ENCODE peak calls at places on chromosomes 16 and 17, in five cellular contexts. K is sigmoid colon, S is suprapubic skin, P is stomach, F is HCT116. C is an unnamed sample.

GRCh38 chr16:68088130-68088972 is 3.2 kb downstream of the NFATC3 start:
- DNase-seq in P (no peak), F (no peak), K (no peak), S (no peak), C (no peak)

GRCh38 chr17:77909236-77909635 is 49.3 kb upstream of the TNRC6C start:
- DNase-seq in K (peak), F (no peak), S (no peak), P (no peak), C (no peak)

GRCh38 chr16:4293822-4294457 is 21.1 kb upstream of the TFAP4 start:
- DNase-seq in P (peak), S (no peak), K (peak), F (no peak), C (no peak)

GRCh38 chr17:66889480-66890230 is 54.7 kb downstream of the CACNG5 start:
- DNase-seq in F (no peak), P (no peak), K (no peak), S (no peak), C (no peak)

GRCh38 chr16:912322-912683 is 58.5 kb downstream of the LMF1 start:
- DNase-seq in F (no peak), P (no peak), K (no peak), S (no peak), C (no peak)

GRCh38 chr17:3663102-3664011 is 5.0 kb downstream of the TAX1BP3 start:
- DNase-seq in P (no peak), S (no peak), K (no peak), F (no peak), C (no peak)

GRCh38 chr17:82003411-82004381 is 19.0 kb downstream of the CENPX start:
- DNase-seq in K (peak), F (peak), S (no peak), P (no peak), C (no peak)

GRCh38 chr17:61926831-61927210 is 961 bp downstream of the INTS2 start:
- DNase-seq in K (no peak), S (no peak), F (no peak), P (no peak), C (no peak)

GRCh38 chr16:11474617-11475291 is 112.0 kb downstream of the LITAF start:
- DNase-seq in F (no peak), S (no peak), K (no peak), P (peak), C (no peak)

GRCh38 chr17:46964315-46965265 is 14.5 kb downstream of the RPRML start:
- DNase-seq in P (no peak), S (no peak), K (peak), F (no peak), C (no peak)

GRCh38 chr17:57989011-57989345 is 924 bp upstream of the VEZF1 start:
- DNase-seq in F (peak), K (peak), S (no peak), P (peak), C (no peak)

GRCh38 chr16:53224932-53225533 is 170.2 kb downstream of the CHD9 start:
- DNase-seq in P (no peak), S (no peak), F (no peak), K (no peak), C (no peak)

GRCh38 chr16:27762441-27762840 is 212.5 kb downstream of the KATNIP start:
- DNase-seq in P (no peak), S (no peak), F (peak), K (no peak), C (no peak)

GRCh38 chr17:496761-497586 is 144.4 kb upstream of the RPH3AL start:
- DNase-seq in P (no peak), F (no peak), K (no peak), S (no peak), C (no peak)

GRCh38 chr16:69566437-69567030 is 768 bp downstream of the NFAT5 start:
- DNase-seq in K (peak), S (no peak), P (peak), F (no peak), C (no peak)

GRCh38 chr16:68644715-68645493 is at the start of gene CDH3:
- DNase-seq in S (no peak), K (no peak), P (peak), F (peak), C (no peak)

GRCh38 chr17:6479626-6480324 is 35.5 kb downstream of the PIMREG start:
- DNase-seq in P (no peak), K (no peak), F (no peak), S (no peak), C (no peak)

GRCh38 chr16:10093564-10093963 is 88.7 kb downstream of the GRIN2A start:
- DNase-seq in S (no peak), F (no peak), P (no peak), K (no peak), C (no peak)

GRCh38 chr17:14813649-14814048 is 451.5 kb downstream of the PMP22 start:
- DNase-seq in S (no peak), F (no peak), K (no peak), P (no peak), C (no peak)

GRCh38 chr16:14286381-14287230 is 215.5 kb downstream of the MRTFB start:
- DNase-seq in P (no peak), F (no peak), K (no peak), S (no peak), C (no peak)

GRCh38 chr17:49995055-49995738 is at the start of gene DLX3:
- DNase-seq in S (peak), K (peak), F (no peak), P (peak), C (no peak)

GRCh38 chr17:491086-492014 is 138.7 kb upstream of the RPH3AL start:
- DNase-seq in F (no peak), S (peak), K (peak), P (peak), C (no peak)

GRCh38 chr16:88924834-88925539 is 52.0 kb downstream of the CBFA2T3 start:
- DNase-seq in F (peak), S (no peak), P (no peak), K (no peak), C (no peak)

GRCh38 chr17:81976332-81977210 is 858 bp upstream of the ASPSCR1 start:
- DNase-seq in K (no peak), P (peak), S (no peak), F (no peak), C (no peak)

GRCh38 chr16:47574091-47575054 is 113.2 kb downstream of the PHKB start:
- DNase-seq in S (no peak), K (no peak), F (no peak), P (no peak), C (no peak)

GRCh38 chr17:82301916-82302497 is 15.4 kb downstream of the CD7 start:
- DNase-seq in K (peak), F (no peak), S (no peak), P (no peak), C (no peak)

GRCh38 chr16:57203451-57203850 is 17.3 kb downstream of the RSPRY1 start:
- DNase-seq in S (no peak), F (no peak), K (no peak), P (no peak), C (no peak)

GRCh38 chr17:41811549-41812175 is at the start of gene P3H4:
- DNase-seq in S (no peak), F (peak), K (peak), P (peak), C (no peak)

GRCh38 chr16:35559911-35560636 is 2100.7 kb downstream of the TP53TG3F start:
- DNase-seq in S (no peak), K (no peak), P (no peak), F (no peak), C (no peak)

GRCh38 chr17:7041607-7042506 is 2.0 kb downstream of the SLC16A11 start:
- DNase-seq in P (no peak), K (no peak), S (no peak), F (no peak), C (no peak)

GRCh38 chr16:88744520-88744835 is 38.2 kb downstream of the CTU2 start:
- DNase-seq in K (no peak), F (no peak), P (no peak), S (no peak), C (no peak)

GRCh38 chr16:80263181-80263823 is 277.5 kb upstream of the DYNLRB2 start:
- DNase-seq in K (no peak), S (no peak), P (no peak), F (no peak), C (no peak)

GRCh38 chr16:10859650-10860049 is 17.4 kb upstream of the CIITA start:
- DNase-seq in P (no peak), F (no peak), S (no peak), K (no peak), C (no peak)

GRCh38 chr16:10332301-10332700 is 53.6 kb upstream of the ATF7IP2 start:
- DNase-seq in S (no peak), F (no peak), K (no peak), P (no peak), C (no peak)

GRCh38 chr17:40621558-40621957 is 26.1 kb downstream of the SMARCE1 start:
- DNase-seq in S (no peak), F (no peak), P (no peak), K (no peak), C (no peak)

DNA sequence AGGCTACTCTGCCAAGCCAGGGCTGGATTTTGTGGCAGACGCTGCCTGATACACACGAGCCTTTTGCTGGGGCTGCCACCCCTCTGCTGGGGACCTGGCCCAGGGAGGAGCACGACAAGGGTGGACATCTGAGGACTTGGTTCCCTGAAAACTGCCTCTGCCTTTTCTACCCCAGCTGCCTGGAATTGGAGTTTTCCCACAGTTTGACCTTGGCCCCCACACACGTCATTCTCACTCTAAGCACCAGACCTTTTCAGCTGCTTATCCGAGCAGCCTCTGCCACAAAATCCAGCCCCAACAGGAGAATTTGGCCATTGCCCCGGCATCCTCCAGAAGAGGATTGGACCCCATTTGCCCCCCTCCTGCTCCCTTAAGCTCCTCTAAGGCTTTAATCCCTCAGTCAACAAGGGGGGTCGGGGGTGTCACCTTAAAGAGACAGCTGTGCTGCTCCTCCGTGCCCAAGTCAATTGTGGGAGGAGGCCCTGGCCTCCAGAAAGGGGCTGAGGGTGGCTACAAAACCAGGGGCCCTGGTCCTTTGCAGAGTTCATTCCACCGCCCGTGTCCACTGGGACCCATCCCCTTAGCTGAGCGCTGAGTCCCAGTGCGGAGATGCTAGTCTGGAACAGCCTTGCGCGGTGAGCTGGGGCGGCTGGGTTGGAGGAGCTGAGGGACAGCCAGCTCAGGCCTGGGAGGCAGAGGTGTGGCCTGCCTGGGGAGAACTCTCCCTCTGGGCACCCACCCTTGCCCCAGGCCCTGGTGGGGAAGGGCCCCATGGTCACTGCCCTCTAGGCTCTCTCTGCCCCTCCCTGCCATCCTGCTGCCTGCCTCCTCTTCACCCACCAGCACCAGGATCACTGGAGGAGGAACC is 18.7 kb downstream of the TTYH2 start:
- DNase-seq in F (no peak), P (no peak), K (no peak), S (no peak), C (no peak)
- H3K27ac ChIP-seq in F (no peak), P (no peak), K (no peak), S (no peak), C (no peak)

DNA sequence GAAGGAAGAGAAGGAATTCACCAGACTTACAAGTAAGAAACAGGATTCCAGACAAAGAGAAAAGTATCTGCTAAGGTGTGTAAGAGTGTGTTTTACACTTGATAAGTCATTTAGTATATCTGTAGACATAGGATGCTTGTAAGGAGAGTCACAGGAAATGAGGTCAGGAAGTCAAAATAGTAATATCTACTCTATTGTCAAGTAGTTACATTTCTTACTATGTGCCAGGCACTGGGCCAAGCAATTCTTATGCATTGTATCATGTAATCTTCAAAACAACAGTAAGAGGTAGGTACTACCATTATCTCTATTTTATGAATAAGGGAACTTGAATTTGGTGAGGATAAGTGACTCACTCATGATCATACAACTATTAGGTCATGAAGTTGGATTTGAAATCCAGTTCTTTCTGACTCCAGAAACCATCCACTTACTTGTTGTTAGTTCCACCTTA is 129.1 kb downstream of the SNX11 start:
- DNase-seq in K (no peak), P (no peak), S (no peak), F (peak), C (no peak)
- TF ChIP-seq POLR2AphosphoS5 in K (no peak), P (no peak), S (no peak), F (no peak), C (no peak)

DNA sequence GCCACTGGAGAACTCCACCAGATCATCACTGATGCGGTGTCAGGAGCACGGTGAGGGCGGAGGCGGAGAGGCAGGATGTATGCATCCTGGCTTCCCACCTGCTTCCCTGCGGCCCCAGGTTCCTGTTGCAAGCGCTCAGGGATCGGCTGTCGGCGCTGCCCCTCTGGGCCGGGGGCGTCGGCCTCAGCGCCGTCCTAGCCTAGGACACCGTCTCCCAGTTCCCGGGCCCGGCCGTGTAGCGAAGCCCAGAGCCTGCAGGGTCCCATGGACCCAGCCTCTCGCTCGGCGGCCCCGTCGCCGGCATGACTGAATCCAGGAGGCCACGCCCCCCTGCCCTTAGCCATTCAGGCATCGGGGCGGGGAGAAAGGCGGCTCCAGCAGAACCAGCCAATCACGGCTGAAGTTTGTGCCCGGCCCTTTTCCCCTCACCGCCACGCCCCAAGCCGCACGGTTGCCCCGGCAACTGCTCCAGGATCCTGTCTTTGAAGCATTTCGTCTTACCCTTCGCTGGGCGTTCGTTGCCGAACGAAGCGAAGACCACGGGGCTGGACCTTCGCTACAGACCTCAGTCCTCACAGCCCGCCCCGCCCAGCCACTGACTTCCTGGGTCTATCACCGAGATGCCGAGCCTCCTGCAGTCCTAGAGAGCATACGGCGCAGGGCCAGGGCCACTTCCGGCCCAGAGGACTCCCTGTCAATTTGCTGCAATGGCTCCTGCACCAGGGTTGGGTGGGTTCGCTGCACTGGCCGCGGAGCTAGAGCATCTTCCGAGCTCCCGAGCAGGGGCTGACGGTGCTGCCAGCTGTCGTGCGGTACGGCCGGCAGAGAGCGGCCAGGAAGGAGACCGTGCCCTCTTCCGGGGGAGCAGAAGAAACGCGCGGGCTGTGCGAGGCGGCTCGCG is 10.6 kb upstream of the ZNF213 start:
- DNase-seq in F (peak), S (peak), K (peak), P (peak), C (peak)
- TF ChIP-seq POLR2A in F (peak), S (no peak), K (no peak), P (no peak), C (no peak)

GRCh38 chr16:85364323-85365040 is 248.6 kb upstream of the GSE1 start:
- DNase-seq in K (no peak), F (no peak), P (no peak), S (no peak), C (no peak)
- H3K27ac ChIP-seq in K (no peak), F (no peak), P (peak), S (peak), C (no peak)

GRCh38 chr17:28115046-28115445 is 72.6 kb downstream of the NLK start:
- DNase-seq in S (no peak), P (no peak), F (no peak), K (no peak), C (no peak)
- TF ChIP-seq POLR2AphosphoS5 in S (no peak), P (no peak), F (no peak), K (no peak), C (no peak)